ENCODE peak calls at places on chromosomes 16 and 17, in four cellular contexts. A, T, E and C are unnamed samples.

GRCh38 chr17:68565656-68566055 is 35.5 kb downstream of the FAM20A start:
- DNase-seq in A (no peak), T (no peak), E (no peak), C (no peak)

GRCh38 chr17:48597775-48598631 is 4.4 kb upstream of the HOXB5 start:
- DNase-seq in A (peak; percentile 88), T (peak; percentile 65), E (no peak), C (no peak)

GRCh38 chr16:78096386-78096785 is 3.1 kb upstream of the WWOX start:
- DNase-seq in A (peak; percentile 4), T (no peak), E (no peak), C (no peak)

GRCh38 chr17:48492401-48493298 is 38.2 kb downstream of the HOXB1 start:
- DNase-seq in A (peak; percentile 74), T (peak; percentile 62), E (peak; percentile 85), C (peak; percentile 59)

GRCh38 chr17:7261377-7262191 is 694 bp downstream of the CLDN7 start:
- DNase-seq in A (no peak), T (no peak), E (no peak), C (no peak)

GRCh38 chr17:47945529-47946508 is 4.4 kb downstream of the PNPO start:
- DNase-seq in A (no peak), T (no peak), E (no peak), C (no peak)

GRCh38 chr16:66383551-66383950 is 17.1 kb downstream of the CDH5 start:
- DNase-seq in A (no peak), T (no peak), E (no peak), C (no peak)

GRCh38 chr17:647340-648197 is 67.1 kb downstream of the VPS53 start:
- DNase-seq in A (no peak), T (no peak), E (no peak), C (no peak)

DNA sequence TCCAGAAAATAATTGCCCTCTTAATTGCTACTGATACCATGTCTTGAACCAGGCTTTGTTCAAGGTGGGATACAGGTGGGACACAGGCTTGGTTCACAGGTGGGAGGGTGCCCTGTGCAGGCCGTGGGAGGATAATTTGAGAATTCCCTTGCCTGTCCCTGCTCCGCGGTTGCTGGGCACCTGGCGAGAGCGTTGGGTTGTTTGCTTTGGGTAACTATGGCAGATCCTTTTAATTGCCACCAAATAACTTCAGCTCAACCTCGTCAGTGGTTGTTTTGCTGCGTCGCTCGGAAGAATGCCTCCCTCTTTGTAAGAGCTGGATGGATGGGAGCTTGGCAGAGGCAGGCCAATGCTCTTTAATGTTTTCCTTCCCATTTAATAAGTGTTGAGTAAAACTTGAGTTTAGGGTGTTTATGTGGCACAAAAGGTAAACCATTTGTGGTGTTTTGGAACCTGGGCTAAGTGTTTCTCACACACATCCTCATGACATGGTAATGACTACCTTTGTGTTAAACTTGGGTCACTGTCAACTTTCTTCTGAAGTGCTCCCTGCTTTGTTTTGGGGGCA is 202.5 kb downstream of the MSI2 start:
- DNase-seq in A (no peak), T (no peak), E (no peak), C (no peak)
- H3K4me2 ChIP-seq in A (no peak overlapping the region), T (no peak overlapping the region), E (peak overlapping the region; percentile 44), C (no peak overlapping the region)

DNA sequence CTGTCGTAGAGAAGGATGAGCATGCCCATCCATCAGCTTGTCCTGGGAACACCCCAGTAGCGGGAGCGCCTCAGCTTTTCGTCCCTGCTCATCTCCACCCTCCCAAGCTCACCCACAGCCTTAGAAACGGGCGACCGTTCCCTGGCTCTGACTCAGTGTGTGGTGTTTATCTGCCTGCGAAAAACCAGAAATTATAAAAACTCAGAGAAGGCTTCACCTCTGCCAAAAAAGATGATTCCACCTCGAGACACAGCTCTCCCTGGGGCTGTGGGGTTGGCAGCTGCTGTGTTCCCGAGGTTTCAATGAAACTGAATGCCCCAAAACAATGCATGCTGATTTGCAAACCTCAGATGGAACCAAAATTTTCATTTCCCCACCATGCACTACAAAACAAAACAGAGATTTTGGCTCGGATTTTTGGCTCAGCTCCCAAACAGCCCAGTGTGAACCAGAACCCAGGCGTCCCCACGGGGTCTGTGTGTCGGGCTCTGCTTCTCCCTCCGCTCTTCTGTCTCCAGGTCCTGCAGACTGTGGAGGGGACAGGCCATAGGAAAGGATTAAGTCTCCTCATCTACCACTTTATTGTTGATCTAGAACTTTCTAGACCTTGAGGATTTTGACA is 62.4 kb upstream of the MED9 start:
- DNase-seq in A (peak; percentile 80), T (no peak), E (no peak), C (no peak)
- H3K27ac ChIP-seq in A (peak overlapping the region; percentile 62), T (no peak overlapping the region), E (no peak overlapping the region), C (no peak overlapping the region)

GRCh38 chr17:37450090-37450489 is 39.6 kb upstream of the DUSP14 start:
- DNase-seq in A (peak; percentile 18), T (peak; percentile 17), E (no peak), C (peak; percentile 71)

GRCh38 chr17:37446027-37446426 is 39.3 kb downstream of the TADA2A start:
- DNase-seq in A (no peak), T (no peak), E (peak; percentile 40), C (no peak)

GRCh38 chr17:37447641-37448040 is 41.0 kb downstream of the TADA2A start:
- DNase-seq in A (peak; percentile 51), T (peak; percentile 29), E (peak; percentile 26), C (no peak)
- H3K4me2 ChIP-seq in A (peak overlapping the region; percentile 28), T (no peak overlapping the region), E (peak overlapping the region; percentile 34), C (no peak overlapping the region)

GRCh38 chr16:86926695-86927094 is 348.3 kb downstream of the FOXL1 start:
- DNase-seq in A (no peak), T (no peak), E (no peak), C (no peak)
- H3K27ac ChIP-seq in A (no peak overlapping the region), T (no peak overlapping the region), E (no peak overlapping the region), C (no peak overlapping the region)

DNA sequence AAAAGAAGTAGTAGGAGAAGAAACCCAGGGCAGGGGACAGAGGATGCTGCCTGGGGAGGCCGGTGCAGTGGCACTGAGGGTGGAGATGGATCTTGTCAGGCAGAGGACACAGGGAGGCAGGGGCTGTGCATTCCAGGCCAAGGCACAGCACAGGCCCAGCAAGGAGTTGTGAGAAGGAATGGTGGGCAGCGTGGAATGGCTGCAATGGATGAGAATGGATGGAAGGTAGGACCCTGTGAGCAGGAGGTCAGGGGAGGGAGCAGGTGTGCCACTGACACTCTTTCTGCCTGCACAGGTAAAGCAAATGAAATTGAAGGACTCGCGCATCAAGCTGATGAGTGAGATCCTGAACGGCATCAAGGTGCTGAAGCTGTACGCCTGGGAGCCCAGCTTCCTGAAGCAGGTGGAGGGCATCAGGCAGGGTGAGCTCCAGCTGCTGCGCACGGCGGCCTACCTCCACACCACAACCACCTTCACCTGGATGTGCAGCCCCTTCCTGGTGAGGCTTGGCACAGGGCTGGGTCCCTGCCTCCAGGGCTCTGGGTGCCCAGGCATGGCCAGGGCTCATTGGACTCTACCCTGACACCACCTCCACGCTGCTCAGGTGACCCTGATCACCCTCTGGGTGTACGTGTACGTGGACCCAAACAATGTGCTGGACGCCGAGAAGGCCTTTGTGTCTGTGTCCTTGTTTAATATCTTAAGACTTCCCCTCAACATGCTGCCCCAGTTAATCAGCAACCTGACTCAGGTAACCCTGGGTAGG is 32.8 kb downstream of the ABCC3 start:
- DNase-seq in A (no peak), T (no peak), E (no peak), C (no peak)
- H3K4me2 ChIP-seq in A (no peak overlapping the region), T (peak overlapping the region; percentile 18), E (peak overlapping the region; percentile 65), C (no peak overlapping the region)